ENCODE peak calls at places on chromosomes 12 and 14, in seven cellular contexts. B is sigmoid colon, E is psoas muscle, M is tibial artery, T is iPS DF 6.9, V is ovary, Q is aorta. Y is an unnamed sample. For H3K4me1, the result is how much of the 10 kb centered on the place peaks cover.

GRCh38 chr12:57754411-57755193 is at the start of gene MARCHF9:
- DNase-seq in B (peak), E (peak), M (peak), T (no peak), V (peak), Q (peak), Y (no peak)

GRCh38 chr12:127381043-127381668 is 885.8 kb upstream of the TMEM132C start:
- DNase-seq in B (no peak), E (peak), M (no peak), T (peak), V (no peak), Q (no peak), Y (no peak)

GRCh38 chr14:48725001-48725734 is 861.0 kb downstream of the RPS29 start:
- DNase-seq in B (no peak), E (no peak), M (no peak), T (no peak), V (no peak), Q (no peak), Y (no peak)

GRCh38 chr14:61813101-61813596 is 50.9 kb downstream of the SNAPC1 start:
- DNase-seq in B (no peak), E (no peak), M (no peak), T (no peak), V (no peak), Q (no peak), Y (no peak)

GRCh38 chr12:52892193-52892852 is 12.6 kb downstream of the KRT8 start:
- DNase-seq in B (no peak), E (no peak), M (no peak), T (no peak), V (no peak), Q (no peak), Y (no peak)

GRCh38 chr12:121182222-121182896 is 27.6 kb upstream of the P2RX4 start:
- DNase-seq in B (no peak), E (no peak), M (no peak), T (no peak), V (no peak), Q (no peak), Y (no peak)

GRCh38 chr12:62542814-62543213 is 76.2 kb downstream of the MON2 start:
- DNase-seq in B (no peak), E (no peak), M (no peak), T (no peak), V (no peak), Q (no peak), Y (no peak)

GRCh38 chr14:72736791-72737559 is 156.9 kb downstream of the DPF3 start:
- DNase-seq in B (no peak), E (no peak), M (peak), T (no peak), V (no peak), Q (no peak), Y (no peak)

GRCh38 chr14:91899213-91899612 is 31.9 kb upstream of the TC2N start:
- DNase-seq in B (no peak), E (no peak), M (no peak), T (no peak), V (no peak), Q (no peak), Y (no peak)

GRCh38 chr12:96157427-96157826 is 36.7 kb upstream of the ELK3 start:
- DNase-seq in B (no peak), E (no peak), M (no peak), T (no peak), V (no peak), Q (no peak), Y (no peak)

GRCh38 chr14:19906665-19907064 is 13.7 kb upstream of the OR4K5 start:
- DNase-seq in B (no peak), E (no peak), M (no peak), T (no peak), V (no peak), Q (no peak), Y (no peak)

GRCh38 chr14:23513005-23513412 is 38.6 kb downstream of the ZFHX2 start:
- DNase-seq in B (peak), E (no peak), M (no peak), T (no peak), V (no peak), Q (no peak), Y (no peak)

GRCh38 chr12:58889557-58889956 is 30.7 kb downstream of the LRIG3 start:
- DNase-seq in B (no peak), E (no peak), M (no peak), T (no peak), V (no peak), Q (no peak), Y (no peak)

GRCh38 chr14:22796087-22796707 is 19.0 kb downstream of the SLC7A7 start:
- DNase-seq in B (no peak), E (no peak), M (no peak), T (no peak), V (no peak), Q (no peak), Y (no peak)

GRCh38 chr14:32824195-32824594 is 114.5 kb upstream of the NPAS3 start:
- DNase-seq in B (no peak), E (no peak), M (no peak), T (no peak), V (no peak), Q (no peak), Y (no peak)

GRCh38 chr12:122166422-122167327 is 7.3 kb downstream of the IL31 start:
- DNase-seq in B (no peak), E (no peak), M (no peak), T (no peak), V (no peak), Q (no peak), Y (no peak)

GRCh38 chr12:4947297-4947696 is 37.6 kb downstream of the KCNA1 start:
- DNase-seq in B (no peak), E (no peak), M (no peak), T (no peak), V (no peak), Q (no peak), Y (no peak)

GRCh38 chr12:89346741-89347324 is 5.5 kb downstream of the DUSP6 start:
- DNase-seq in B (peak), E (no peak), M (no peak), T (no peak), V (no peak), Q (no peak), Y (no peak)

GRCh38 chr12:25213338-25213737 is 18.3 kb downstream of the ETFRF1 start:
- DNase-seq in B (no peak), E (no peak), M (no peak), T (no peak), V (no peak), Q (no peak), Y (no peak)

GRCh38 chr12:79086546-79086945 is 222.0 kb downstream of the SYT1 start:
- DNase-seq in B (no peak), E (no peak), M (no peak), T (no peak), V (no peak), Q (no peak), Y (no peak)

GRCh38 chr14:103302966-103303365 is 31.1 kb upstream of the EIF5 start:
- DNase-seq in B (no peak), E (no peak), M (no peak), T (no peak), V (no peak), Q (no peak), Y (no peak)

GRCh38 chr12:105347486-105347885 is 17.0 kb downstream of the C12orf75 start:
- DNase-seq in B (no peak), E (no peak), M (no peak), T (no peak), V (no peak), Q (no peak), Y (no peak)

GRCh38 chr12:70948976-70949336 is 28.4 kb upstream of the PTPRR start:
- DNase-seq in B (peak), E (no peak), M (no peak), T (no peak), V (peak), Q (no peak), Y (peak)

GRCh38 chr12:23921099-23921846 is 28.2 kb downstream of the SOX5 start:
- DNase-seq in B (no peak), E (no peak), M (no peak), T (no peak), V (no peak), Q (no peak), Y (no peak)

GRCh38 chr14:85572021-85572420 is 42.1 kb downstream of the FLRT2 start:
- DNase-seq in B (no peak), E (no peak), M (no peak), T (no peak), V (no peak), Q (no peak), Y (no peak)

GRCh38 chr12:26275313-26276257 is 80.2 kb downstream of the SSPN start:
- DNase-seq in B (no peak), E (no peak), M (no peak), T (no peak), V (no peak), Q (no peak), Y (no peak)

GRCh38 chr14:70027785-70028428 is 148.7 kb downstream of the SMOC1 start:
- DNase-seq in B (peak), E (peak), M (peak), T (peak), V (peak), Q (peak), Y (peak)

GRCh38 chr12:80441921-80442320 is 2.1 kb upstream of the PTPRQ start:
- DNase-seq in B (no peak), E (no peak), M (no peak), T (no peak), V (no peak), Q (no peak), Y (no peak)

GRCh38 chr14:30559638-30560071 is 697 bp downstream of the G2E3 start:
- DNase-seq in B (no peak), E (no peak), M (no peak), T (no peak), V (no peak), Q (no peak), Y (no peak)

GRCh38 chr14:31692376-31692781 is 131.2 kb downstream of the NUBPL start:
- DNase-seq in B (no peak), E (no peak), M (no peak), T (no peak), V (no peak), Q (no peak), Y (no peak)

GRCh38 chr12:95443458-95443857 is 30.5 kb upstream of the METAP2 start:
- DNase-seq in B (no peak), E (no peak), M (no peak), T (no peak), V (no peak), Q (no peak), Y (no peak)

GRCh38 chr12:130775953-130776856 is 60.1 kb upstream of the RIMBP2 start:
- DNase-seq in B (no peak), E (peak), M (no peak), T (no peak), V (peak), Q (peak), Y (no peak)

GRCh38 chr14:106141242-106142220 is 615.1 kb downstream of the TMEM121 start:
- DNase-seq in B (no peak), E (no peak), M (no peak), T (no peak), V (no peak), Q (no peak), Y (no peak)

GRCh38 chr12:27245039-27245438 is 953 bp downstream of the STK38L start:
- DNase-seq in B (no peak), E (no peak), M (no peak), T (no peak), V (no peak), Q (no peak), Y (no peak)

GRCh38 chr14:100486025-100486828 is 101.0 kb downstream of the BEGAIN start:
- DNase-seq in B (no peak), E (peak), M (no peak), T (peak), V (peak), Q (peak), Y (no peak)

GRCh38 chr14:61362072-61362750 is 40.8 kb downstream of the PRKCH start:
- DNase-seq in B (no peak), E (no peak), M (no peak), T (no peak), V (no peak), Q (no peak), Y (no peak)

GRCh38 chr12:122847516-122847836 is 12.2 kb downstream of the HIP1R start:
- DNase-seq in B (no peak), E (no peak), M (no peak), T (no peak), V (no peak), Q (no peak), Y (no peak)

GRCh38 chr12:84056-84455 is 17.5 kb downstream of the IQSEC3 start:
- DNase-seq in B (no peak), E (peak), M (no peak), T (no peak), V (no peak), Q (no peak), Y (no peak)

DNA sequence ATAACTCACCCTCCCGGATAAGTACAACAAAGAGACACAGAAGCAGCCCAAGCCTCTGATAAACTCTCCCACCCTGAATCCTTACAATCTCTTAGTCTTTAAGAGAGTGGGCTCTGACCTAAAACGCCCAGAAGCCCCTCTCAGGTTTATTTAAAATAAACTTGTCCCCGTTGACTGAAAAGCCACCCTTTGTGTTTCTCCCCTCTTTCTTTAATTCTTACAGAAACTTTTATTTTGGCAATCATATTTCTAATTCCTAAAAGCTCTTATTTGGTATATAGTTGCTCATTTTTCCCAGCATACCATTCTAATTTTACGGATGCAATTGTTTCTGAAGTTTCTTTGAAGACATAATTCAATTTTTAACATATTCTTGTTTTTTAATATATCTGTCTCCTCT is 222.1 kb upstream of the PLXNC1 start:
- DNase-seq in B (no peak), E (no peak), M (no peak), T (no peak), V (no peak), Q (no peak), Y (no peak)
- H3K27ac ChIP-seq in B (no peak), E (no peak), M (no peak), T (no peak), V (no peak), Q (no peak), Y (no peak)

GRCh38 chr12:108831309-108831991 is 25.9 kb downstream of the SSH1 start:
- DNase-seq in B (no peak), E (no peak), M (no peak), T (no peak), V (no peak), Q (no peak), Y (no peak)
- H3K4me1 ChIP-seq in B (half or more), E (half or more), M (half or more), T (under half), V (under half), Q (under half), Y (half or more)

GRCh38 chr12:10362828-10363664 is 26.8 kb downstream of the KLRK1 start:
- DNase-seq in B (no peak), E (no peak), M (no peak), T (no peak), V (no peak), Q (no peak), Y (no peak)
- H3K27ac ChIP-seq in B (peak), E (peak), M (peak), T (no peak), V (peak), Q (no peak), Y (peak)

GRCh38 chr12:117044790-117045174 is 54.4 kb downstream of the TESC start:
- DNase-seq in B (no peak), E (no peak), M (no peak), T (no peak), V (no peak), Q (no peak), Y (no peak)

GRCh38 chr12:117045175-117045997 is 53.8 kb downstream of the TESC start:
- DNase-seq in B (no peak), E (no peak), M (no peak), T (no peak), V (no peak), Q (no peak), Y (no peak)

GRCh38 chr12:117043598-117043901 is 55.7 kb downstream of the TESC start:
- DNase-seq in B (no peak), E (no peak), M (no peak), T (no peak), V (no peak), Q (no peak), Y (no peak)

GRCh38 chr12:117045998-117046374 is 53.2 kb downstream of the TESC start:
- DNase-seq in B (no peak), E (no peak), M (no peak), T (no peak), V (no peak), Q (no peak), Y (no peak)

GRCh38 chr12:117044311-117044710 is 54.9 kb downstream of the TESC start:
- DNase-seq in B (no peak), E (no peak), M (no peak), T (no peak), V (no peak), Q (no peak), Y (no peak)
- H3K4me1 ChIP-seq in B (under half), E (under half), M (under half), T (under half), V (under half), Q (under half), Y (under half)

GRCh38 chr12:119148049-119148448 is 30.7 kb upstream of the HSPB8 start:
- DNase-seq in B (no peak), E (no peak), M (no peak), T (no peak), V (no peak), Q (no peak), Y (peak)

GRCh38 chr12:119149270-119149669 is 29.5 kb upstream of the HSPB8 start:
- DNase-seq in B (no peak), E (no peak), M (peak), T (no peak), V (no peak), Q (no peak), Y (no peak)

GRCh38 chr12:119139448-119139847 is 39.3 kb upstream of the HSPB8 start:
- DNase-seq in B (no peak), E (no peak), M (no peak), T (no peak), V (no peak), Q (no peak), Y (no peak)

DNA sequence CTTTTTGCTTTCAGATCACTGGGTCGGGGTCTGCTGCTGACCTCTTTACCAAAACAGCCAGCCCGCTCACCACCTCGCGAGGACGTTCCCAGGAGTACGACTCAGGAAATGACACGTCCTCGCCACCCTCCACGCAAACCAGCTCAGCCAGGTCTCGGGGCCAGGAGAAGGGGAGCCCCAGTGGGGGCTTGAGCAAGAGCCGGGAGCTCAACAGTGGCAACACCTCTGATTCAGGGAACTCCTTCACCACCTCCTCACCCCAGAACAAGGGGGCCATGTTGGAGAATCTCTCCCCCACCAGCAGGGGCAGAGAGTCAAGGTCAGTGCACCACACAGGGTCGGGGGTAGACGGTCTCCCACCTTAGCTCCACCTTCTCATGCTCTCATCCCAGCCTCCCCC is 33.4 kb upstream of the HSPB8 start:
- DNase-seq in B (no peak), E (no peak), M (no peak), T (no peak), V (no peak), Q (no peak), Y (no peak)
- H3K27ac ChIP-seq in B (no peak), E (no peak), M (no peak), T (no peak), V (no peak), Q (no peak), Y (no peak)

DNA sequence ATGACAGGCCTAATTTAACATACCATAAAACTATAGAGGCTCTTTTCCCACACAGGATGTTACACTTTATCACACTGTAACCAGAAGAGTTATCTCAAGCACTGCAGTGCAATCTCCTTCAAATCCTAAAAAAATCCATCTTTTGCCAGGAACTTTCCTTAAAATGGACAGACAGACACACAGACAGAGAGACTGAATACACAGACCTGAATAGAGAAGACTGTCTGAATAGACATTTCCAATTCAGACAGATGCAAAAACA is 6.5 kb downstream of the CORO1C start:
- DNase-seq in B (no peak), E (no peak), M (no peak), T (no peak), V (no peak), Q (no peak), Y (no peak)
- H3K4me1 ChIP-seq in B (half or more), E (half or more), M (half or more), T (under half), V (under half), Q (under half), Y (half or more)

GRCh38 chr14:79575032-79575431 is 636.3 kb downstream of the DIO2 start:
- DNase-seq in B (no peak), E (no peak), M (no peak), T (no peak), V (no peak), Q (no peak), Y (no peak)
- H3K27ac ChIP-seq in B (no peak), E (no peak), M (no peak), T (no peak), V (no peak), Q (no peak), Y (no peak)

Y was measured in gastrocnemius medialis.